ENCODE peak calls at places on chromosomes 4 and X, in ten cellular contexts. X, T, A, J, N, R, F, P, Y and C are unnamed samples.
A peak's percentile ranks its signal among the peaks of the same experiment; 100 is the strongest.

GRCh38 chr4:113760094-113760851 is 1.3 kb downstream of the CAMK2D start:
- DNase-seq in X (peak; percentile 48), F (peak; percentile 14), R (no peak), Y (no peak), J (peak; percentile 62), T (no peak), P (peak; percentile 40), N (no peak), A (peak; percentile 55), C (no peak)

GRCh38 chr4:127236875-127237274 is 395.9 kb upstream of the INTU start:
- DNase-seq in X (no peak), A (no peak), R (no peak), J (no peak), P (no peak), F (no peak), T (no peak), N (no peak), Y (no peak), C (no peak)

GRCh38 chr4:147547314-147548056 is 66.6 kb downstream of the EDNRA start:
- DNase-seq in R (no peak), F (no peak), P (peak; percentile 24), X (no peak), A (no peak), J (no peak), Y (no peak), T (no peak), N (no peak), C (no peak)

GRCh38 chr4:6641164-6641970 is 882 bp downstream of the MRFAP1 start:
- DNase-seq in X (peak; percentile 60), A (peak; percentile 61), T (no peak), J (peak; percentile 69), R (no peak), F (peak; percentile 39), P (peak; percentile 13), Y (no peak), N (no peak), C (peak; percentile 55)

GRCh38 chr4:26780524-26780923 is 80.1 kb upstream of the STIM2 start:
- DNase-seq in A (no peak), P (peak; percentile 83), Y (no peak), R (no peak), J (peak; percentile 57), F (no peak), N (no peak), X (peak; percentile 99), T (no peak), C (no peak)

GRCh38 chr4:48755287-48755686 is 24.8 kb downstream of the FRYL start:
- DNase-seq in F (no peak), N (no peak), X (no peak), Y (no peak), J (no peak), A (no peak), T (no peak), P (no peak), R (no peak), C (no peak)

GRCh38 chrX:11190745-11191510 is 79.8 kb downstream of the HCCS start:
- DNase-seq in F (no peak), R (peak; percentile 70), J (no peak), A (peak; percentile 61), N (no peak), T (no peak), Y (no peak), P (peak; percentile 64), X (no peak), C (no peak)

GRCh38 chrX:358651-359143 is 28.0 kb downstream of the PPP2R3B start:
- DNase-seq in Y (no peak), P (no peak), R (no peak), A (no peak), T (no peak), J (no peak), X (no peak), N (no peak), F (no peak), C (no peak)

GRCh38 chrX:118562574-118563164 is 67.1 kb downstream of the DOCK11 start:
- DNase-seq in N (no peak), Y (no peak), J (no peak), F (no peak), R (no peak), X (no peak), P (no peak), T (no peak), A (no peak), C (no peak)

GRCh38 chr4:19678763-19679162 is 572.9 kb upstream of the SLIT2 start:
- DNase-seq in N (no peak), T (no peak), Y (no peak), P (peak; percentile 4), X (no peak), J (no peak), A (no peak), F (no peak), R (no peak), C (no peak)

GRCh38 chr4:94877973-94878372 is 120.2 kb downstream of the BMPR1B start:
- DNase-seq in F (no peak), A (no peak), J (no peak), R (no peak), T (no peak), Y (no peak), N (no peak), P (peak; percentile 47), X (no peak), C (no peak)